ENCODE peak calls at places on chromosomes 12 and 14, in five cellular contexts. One of them, this sample, is unnamed. For H3K36me3 and H3K4me1, the result is how much of the 10 kb centered on the place peaks cover.

GRCh38 chr12:2855546-2855945 is 1.3 kb downstream of the TEX52 start:
- DNase-seq in tibial nerve: no peak
- DNase-seq in OCI-LY7: no peak
- DNase-seq in Panc1: no peak
- DNase-seq in PC-3: no peak
- DNase-seq in this sample: no peak

GRCh38 chr14:99430491-99430890 is 50.2 kb downstream of the SETD3 start:
- DNase-seq in tibial nerve: no peak
- DNase-seq in OCI-LY7: peak
- DNase-seq in Panc1: no peak
- DNase-seq in PC-3: peak
- DNase-seq in this sample: no peak

GRCh38 chr12:63410197-63410596 is 258.1 kb downstream of the DPY19L2 start:
- DNase-seq in tibial nerve: no peak
- DNase-seq in OCI-LY7: no peak
- DNase-seq in Panc1: no peak
- DNase-seq in PC-3: no peak
- DNase-seq in this sample: no peak

GRCh38 chr14:35331605-35332516 is 39.7 kb downstream of the PSMA6 start:
- DNase-seq in tibial nerve: no peak
- DNase-seq in OCI-LY7: no peak
- DNase-seq in Panc1: no peak
- DNase-seq in PC-3: peak
- DNase-seq in this sample: no peak

GRCh38 chr12:53938276-53939140 is at the start of gene HOXC13:
- DNase-seq in tibial nerve: no peak
- DNase-seq in OCI-LY7: peak
- DNase-seq in Panc1: peak
- DNase-seq in PC-3: peak
- DNase-seq in this sample: peak

GRCh38 chr14:25841226-25841625 is 756.6 kb downstream of the NOVA1 start:
- DNase-seq in tibial nerve: no peak
- DNase-seq in OCI-LY7: no peak
- DNase-seq in Panc1: no peak
- DNase-seq in PC-3: no peak
- DNase-seq in this sample: no peak

GRCh38 chr14:48575772-48576171 is 900.4 kb upstream of the MDGA2 start:
- DNase-seq in tibial nerve: no peak
- DNase-seq in OCI-LY7: no peak
- DNase-seq in Panc1: no peak
- DNase-seq in PC-3: no peak
- DNase-seq in this sample: no peak

GRCh38 chr12:47990351-47991105 is 13.7 kb downstream of the COL2A1 start:
- DNase-seq in tibial nerve: no peak
- DNase-seq in OCI-LY7: peak
- DNase-seq in Panc1: no peak
- DNase-seq in PC-3: no peak
- DNase-seq in this sample: peak

GRCh38 chr12:24798335-24798734 is 150.6 kb downstream of the BCAT1 start:
- DNase-seq in tibial nerve: no peak
- DNase-seq in OCI-LY7: peak
- DNase-seq in Panc1: no peak
- DNase-seq in PC-3: no peak
- DNase-seq in this sample: no peak

GRCh38 chr14:51566831-51567582 is 84.7 kb upstream of the FRMD6 start:
- DNase-seq in tibial nerve: no peak
- DNase-seq in OCI-LY7: no peak
- DNase-seq in Panc1: no peak
- DNase-seq in PC-3: no peak
- DNase-seq in this sample: no peak

GRCh38 chr12:63103489-63104131 is 47.4 kb downstream of the AVPR1A start:
- DNase-seq in tibial nerve: no peak
- DNase-seq in OCI-LY7: peak
- DNase-seq in Panc1: peak
- DNase-seq in PC-3: peak
- DNase-seq in this sample: no peak

GRCh38 chr12:108621161-108621560 is 12.5 kb downstream of the SELPLG start:
- DNase-seq in tibial nerve: no peak
- DNase-seq in OCI-LY7: no peak
- DNase-seq in Panc1: no peak
- DNase-seq in PC-3: no peak
- DNase-seq in this sample: no peak

GRCh38 chr12:108622921-108623514 is 10.7 kb downstream of the SELPLG start:
- DNase-seq in tibial nerve: no peak
- DNase-seq in OCI-LY7: no peak
- DNase-seq in Panc1: no peak
- DNase-seq in PC-3: no peak
- DNase-seq in this sample: no peak

GRCh38 chr12:108623577-108623976 is 10.1 kb downstream of the SELPLG start:
- DNase-seq in tibial nerve: no peak
- DNase-seq in OCI-LY7: no peak
- DNase-seq in Panc1: no peak
- DNase-seq in PC-3: no peak
- DNase-seq in this sample: no peak

GRCh38 chr12:108620236-108620879 is 13.3 kb downstream of the SELPLG start:
- DNase-seq in tibial nerve: no peak
- DNase-seq in OCI-LY7: no peak
- DNase-seq in Panc1: no peak
- DNase-seq in PC-3: no peak
- DNase-seq in this sample: no peak

GRCh38 chr12:108622425-108622824 is 11.3 kb downstream of the SELPLG start:
- DNase-seq in tibial nerve: no peak
- DNase-seq in OCI-LY7: peak
- DNase-seq in Panc1: no peak
- DNase-seq in PC-3: no peak
- DNase-seq in this sample: no peak
- H3K36me3 ChIP-seq in tibial nerve: under half
- H3K36me3 ChIP-seq in OCI-LY7: under half
- H3K36me3 ChIP-seq in Panc1: under half
- H3K36me3 ChIP-seq in PC-3: under half
- H3K36me3 ChIP-seq in this sample: under half

GRCh38 chr14:103008768-103009342 is 48.5 kb downstream of the CDC42BPB start:
- DNase-seq in tibial nerve: no peak
- DNase-seq in OCI-LY7: no peak
- DNase-seq in Panc1: no peak
- DNase-seq in PC-3: peak
- DNase-seq in this sample: no peak
- TF ChIP-seq CTCF in tibial nerve: no peak
- TF ChIP-seq CTCF in OCI-LY7: no peak
- TF ChIP-seq CTCF in Panc1: no peak
- TF ChIP-seq CTCF in PC-3: no peak
- TF ChIP-seq CTCF in this sample: no peak

GRCh38 chr12:79844693-79845092 is 90.2 kb downstream of the PPP1R12A start:
- DNase-seq in tibial nerve: no peak
- DNase-seq in OCI-LY7: no peak
- DNase-seq in Panc1: no peak
- DNase-seq in PC-3: peak
- DNase-seq in this sample: no peak

GRCh38 chr12:79841248-79841877 is 93.5 kb downstream of the PPP1R12A start:
- DNase-seq in tibial nerve: no peak
- DNase-seq in OCI-LY7: no peak
- DNase-seq in Panc1: no peak
- DNase-seq in PC-3: peak
- DNase-seq in this sample: no peak

GRCh38 chr12:79841878-79842265 is 93.0 kb downstream of the PPP1R12A start:
- DNase-seq in tibial nerve: no peak
- DNase-seq in OCI-LY7: no peak
- DNase-seq in Panc1: no peak
- DNase-seq in PC-3: no peak
- DNase-seq in this sample: no peak

GRCh38 chr12:79838359-79838758 is 96.5 kb downstream of the PPP1R12A start:
- DNase-seq in tibial nerve: no peak
- DNase-seq in OCI-LY7: no peak
- DNase-seq in Panc1: no peak
- DNase-seq in PC-3: no peak
- DNase-seq in this sample: no peak

GRCh38 chr12:79842630-79843029 is 92.3 kb downstream of the PPP1R12A start:
- DNase-seq in tibial nerve: no peak
- DNase-seq in OCI-LY7: no peak
- DNase-seq in Panc1: no peak
- DNase-seq in PC-3: no peak
- DNase-seq in this sample: no peak
- H3K4me1 ChIP-seq in tibial nerve: under half
- H3K4me1 ChIP-seq in OCI-LY7: under half
- H3K4me1 ChIP-seq in Panc1: under half
- H3K4me1 ChIP-seq in PC-3: under half
- H3K4me1 ChIP-seq in this sample: under half

GRCh38 chr12:101777978-101778377 is 38.7 kb upstream of the SYCP3 start:
- DNase-seq in tibial nerve: no peak
- DNase-seq in OCI-LY7: no peak
- DNase-seq in Panc1: no peak
- DNase-seq in PC-3: no peak
- DNase-seq in this sample: no peak
- H3K36me3 ChIP-seq in tibial nerve: under half
- H3K36me3 ChIP-seq in OCI-LY7: under half
- H3K36me3 ChIP-seq in Panc1: under half
- H3K36me3 ChIP-seq in PC-3: under half
- H3K36me3 ChIP-seq in this sample: under half

DNA sequence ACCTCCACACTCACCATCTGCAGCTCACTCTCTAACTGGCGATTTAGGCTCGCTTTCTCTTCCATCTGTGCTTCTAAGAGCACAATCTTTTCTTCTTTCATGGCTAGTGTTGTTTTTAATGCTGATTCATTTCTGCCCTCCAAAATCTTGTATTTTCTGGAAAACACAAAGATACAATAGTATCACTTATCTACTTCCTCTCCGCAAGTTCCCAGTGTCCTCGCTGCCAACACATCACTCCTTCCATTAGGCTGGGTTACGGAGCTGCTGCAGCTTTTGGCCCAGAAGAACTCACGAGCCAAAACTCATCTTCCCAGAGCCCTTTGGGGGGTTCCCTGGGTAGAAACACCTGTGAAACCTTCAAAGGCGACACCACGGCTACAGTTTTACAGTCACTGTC is 63.8 kb upstream of the GPR68 start:
- DNase-seq in tibial nerve: no peak
- DNase-seq in OCI-LY7: no peak
- DNase-seq in Panc1: no peak
- DNase-seq in PC-3: no peak
- DNase-seq in this sample: no peak
- TF ChIP-seq CTCF in tibial nerve: no peak
- TF ChIP-seq CTCF in OCI-LY7: no peak
- TF ChIP-seq CTCF in Panc1: no peak
- TF ChIP-seq CTCF in PC-3: no peak
- TF ChIP-seq CTCF in this sample: no peak

DNA sequence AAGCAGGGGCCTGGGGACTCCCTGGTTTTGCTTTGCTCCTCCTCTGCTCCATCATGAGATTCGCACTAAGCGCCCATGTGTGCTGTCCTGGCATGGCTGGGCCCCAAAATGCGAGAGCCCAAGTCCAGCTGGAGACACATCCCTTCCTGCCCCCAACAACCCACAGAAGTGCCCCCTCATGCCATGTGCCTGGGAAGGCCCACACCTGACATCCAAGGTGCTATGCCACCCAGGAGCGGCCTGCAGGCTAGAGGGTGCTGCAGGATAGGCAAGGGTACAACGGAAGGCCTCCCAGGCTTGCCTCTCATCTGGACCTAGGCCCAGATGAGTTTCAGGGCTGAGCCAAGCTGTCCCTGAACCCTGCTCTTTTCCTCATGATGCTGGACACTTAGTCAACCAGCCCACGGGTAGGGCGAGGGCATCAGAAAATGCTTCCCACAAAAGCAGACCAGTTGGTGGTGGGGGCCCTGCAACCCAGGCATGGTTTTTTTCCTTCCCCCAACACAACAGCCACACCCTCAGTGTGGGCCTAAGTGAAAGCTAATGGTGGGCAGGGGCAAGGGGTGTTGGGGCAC is 13.2 kb upstream of the KRT80 start:
- DNase-seq in tibial nerve: no peak
- DNase-seq in OCI-LY7: no peak
- DNase-seq in Panc1: no peak
- DNase-seq in PC-3: no peak
- DNase-seq in this sample: no peak
- H3K4me1 ChIP-seq in tibial nerve: under half
- H3K4me1 ChIP-seq in OCI-LY7: under half
- H3K4me1 ChIP-seq in Panc1: half or more
- H3K4me1 ChIP-seq in PC-3: half or more
- H3K4me1 ChIP-seq in this sample: half or more

GRCh38 chr12:113167868-113168267 is 17.4 kb downstream of the DDX54 start:
- DNase-seq in tibial nerve: no peak
- DNase-seq in OCI-LY7: no peak
- DNase-seq in Panc1: no peak
- DNase-seq in PC-3: no peak
- DNase-seq in this sample: no peak

GRCh38 chr12:113170457-113170856 is 14.8 kb downstream of the DDX54 start:
- DNase-seq in tibial nerve: no peak
- DNase-seq in OCI-LY7: no peak
- DNase-seq in Panc1: no peak
- DNase-seq in PC-3: no peak
- DNase-seq in this sample: no peak

GRCh38 chr12:113171543-113171942 is 13.7 kb downstream of the DDX54 start:
- DNase-seq in tibial nerve: no peak
- DNase-seq in OCI-LY7: no peak
- DNase-seq in Panc1: no peak
- DNase-seq in PC-3: no peak
- DNase-seq in this sample: no peak

GRCh38 chr12:113170926-113171325 is 14.4 kb downstream of the DDX54 start:
- DNase-seq in tibial nerve: no peak
- DNase-seq in OCI-LY7: no peak
- DNase-seq in Panc1: no peak
- DNase-seq in PC-3: no peak
- DNase-seq in this sample: no peak

DNA sequence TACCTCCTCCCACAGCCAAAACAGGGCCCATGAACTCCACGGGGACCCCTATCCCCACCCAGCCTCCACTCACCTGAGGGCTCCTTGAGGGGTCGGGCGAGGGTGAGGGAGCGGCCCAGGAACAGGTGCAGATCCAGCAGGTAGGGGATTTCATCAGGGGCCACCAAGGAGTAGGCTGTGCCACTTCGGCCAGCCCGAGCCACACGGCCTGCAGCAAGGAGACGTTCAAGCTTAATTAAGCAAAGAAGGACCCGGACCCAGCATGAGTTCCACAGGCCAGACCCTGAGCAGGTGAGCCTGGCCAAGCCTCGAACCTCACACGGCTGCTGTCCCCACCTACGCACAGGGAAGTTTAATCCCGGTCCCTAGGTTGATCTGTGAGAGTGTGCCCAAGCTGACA is 15.6 kb downstream of the DDX54 start:
- DNase-seq in tibial nerve: no peak
- DNase-seq in OCI-LY7: no peak
- DNase-seq in Panc1: no peak
- DNase-seq in PC-3: no peak
- DNase-seq in this sample: no peak
- H3K36me3 ChIP-seq in tibial nerve: half or more
- H3K36me3 ChIP-seq in OCI-LY7: half or more
- H3K36me3 ChIP-seq in Panc1: under half
- H3K36me3 ChIP-seq in PC-3: half or more
- H3K36me3 ChIP-seq in this sample: half or more